ENCODE peak calls at places on chromosomes 16 and 17, in eight cellular contexts. One of them, this sample, is unnamed.
A peak's percentile ranks its signal among the peaks of the same experiment; 100 is the strongest.

GRCh38 chr16:569445-570254 is at the start of gene PIGQ:
- DNase-seq in mammary epithelial cell: peak; percentile 55
- DNase-seq in fibroblast of lung: peak; percentile 47
- DNase-seq in neural progenitor cell: peak; percentile 90
- DNase-seq in keratinocyte: no peak
- DNase-seq in GM23248: peak; percentile 82
- DNase-seq in GM12878: no peak
- DNase-seq in PC-3: peak; percentile 48
- DNase-seq in this sample: no peak

GRCh38 chr17:38338053-38338452 is 5.7 kb downstream of the GPR179 start:
- DNase-seq in mammary epithelial cell: no peak
- DNase-seq in fibroblast of lung: no peak
- DNase-seq in neural progenitor cell: no peak
- DNase-seq in keratinocyte: no peak
- DNase-seq in GM23248: no peak
- DNase-seq in GM12878: no peak
- DNase-seq in PC-3: no peak
- DNase-seq in this sample: no peak

GRCh38 chr17:42087042-42087701 is 11.1 kb downstream of the ZNF385C start:
- DNase-seq in mammary epithelial cell: no peak
- DNase-seq in fibroblast of lung: no peak
- DNase-seq in neural progenitor cell: no peak
- DNase-seq in keratinocyte: no peak
- DNase-seq in GM23248: no peak
- DNase-seq in GM12878: no peak
- DNase-seq in PC-3: no peak
- DNase-seq in this sample: no peak

GRCh38 chr17:79364695-79365094 is 246.2 kb downstream of the RBFOX3 start:
- DNase-seq in mammary epithelial cell: no peak
- DNase-seq in fibroblast of lung: no peak
- DNase-seq in neural progenitor cell: no peak
- DNase-seq in keratinocyte: no peak
- DNase-seq in GM23248: no peak
- DNase-seq in GM12878: no peak
- DNase-seq in PC-3: no peak
- DNase-seq in this sample: no peak

GRCh38 chr16:27867122-27868110 is 196.1 kb downstream of the GSG1L start:
- DNase-seq in mammary epithelial cell: peak; percentile 68
- DNase-seq in fibroblast of lung: peak; percentile 61
- DNase-seq in neural progenitor cell: peak; percentile 88
- DNase-seq in keratinocyte: peak; percentile 11
- DNase-seq in GM23248: peak; percentile 85
- DNase-seq in GM12878: no peak
- DNase-seq in PC-3: peak; percentile 75
- DNase-seq in this sample: peak; percentile 2

GRCh38 chr17:30095507-30096244 is 20.9 kb upstream of the NSRP1 start:
- DNase-seq in mammary epithelial cell: peak; percentile 64
- DNase-seq in fibroblast of lung: peak; percentile 79
- DNase-seq in neural progenitor cell: peak; percentile 64
- DNase-seq in keratinocyte: no peak
- DNase-seq in GM23248: peak; percentile 89
- DNase-seq in GM12878: peak; percentile 36
- DNase-seq in PC-3: peak; percentile 74
- DNase-seq in this sample: no peak

GRCh38 chr17:8072339-8072726 is 15.2 kb downstream of the ALOX12B start:
- DNase-seq in mammary epithelial cell: no peak
- DNase-seq in fibroblast of lung: no peak
- DNase-seq in neural progenitor cell: peak; percentile 60
- DNase-seq in keratinocyte: no peak
- DNase-seq in GM23248: no peak
- DNase-seq in GM12878: no peak
- DNase-seq in PC-3: no peak
- DNase-seq in this sample: no peak

GRCh38 chr17:77456271-77456950 is 315.6 kb downstream of the SEC14L1 start:
- DNase-seq in mammary epithelial cell: no peak
- DNase-seq in fibroblast of lung: no peak
- DNase-seq in neural progenitor cell: no peak
- DNase-seq in keratinocyte: no peak
- DNase-seq in GM23248: no peak
- DNase-seq in GM12878: no peak
- DNase-seq in PC-3: no peak
- DNase-seq in this sample: no peak

GRCh38 chr16:85762970-85763369 is 12.1 kb upstream of the C16orf74 start:
- DNase-seq in mammary epithelial cell: no peak
- DNase-seq in fibroblast of lung: no peak
- DNase-seq in neural progenitor cell: no peak
- DNase-seq in keratinocyte: no peak
- DNase-seq in GM23248: no peak
- DNase-seq in GM12878: no peak
- DNase-seq in PC-3: no peak
- DNase-seq in this sample: no peak

GRCh38 chr17:4605826-4606225 is 21.5 kb downstream of the SMTNL2 start:
- DNase-seq in mammary epithelial cell: no peak
- DNase-seq in fibroblast of lung: peak; percentile 34
- DNase-seq in neural progenitor cell: no peak
- DNase-seq in keratinocyte: no peak
- DNase-seq in GM23248: no peak
- DNase-seq in GM12878: no peak
- DNase-seq in PC-3: no peak
- DNase-seq in this sample: no peak
- H3K9ac ChIP-seq in mammary epithelial cell: no peak overlapping the region
- H3K9ac ChIP-seq in fibroblast of lung: no peak overlapping the region
- H3K9ac ChIP-seq in neural progenitor cell: no peak overlapping the region
- H3K9ac ChIP-seq in keratinocyte: no peak overlapping the region
- H3K9ac ChIP-seq in GM23248: no peak overlapping the region
- H3K9ac ChIP-seq in GM12878: no peak overlapping the region
- H3K9ac ChIP-seq in PC-3: no peak overlapping the region
- H3K9ac ChIP-seq in this sample: no peak overlapping the region

DNA sequence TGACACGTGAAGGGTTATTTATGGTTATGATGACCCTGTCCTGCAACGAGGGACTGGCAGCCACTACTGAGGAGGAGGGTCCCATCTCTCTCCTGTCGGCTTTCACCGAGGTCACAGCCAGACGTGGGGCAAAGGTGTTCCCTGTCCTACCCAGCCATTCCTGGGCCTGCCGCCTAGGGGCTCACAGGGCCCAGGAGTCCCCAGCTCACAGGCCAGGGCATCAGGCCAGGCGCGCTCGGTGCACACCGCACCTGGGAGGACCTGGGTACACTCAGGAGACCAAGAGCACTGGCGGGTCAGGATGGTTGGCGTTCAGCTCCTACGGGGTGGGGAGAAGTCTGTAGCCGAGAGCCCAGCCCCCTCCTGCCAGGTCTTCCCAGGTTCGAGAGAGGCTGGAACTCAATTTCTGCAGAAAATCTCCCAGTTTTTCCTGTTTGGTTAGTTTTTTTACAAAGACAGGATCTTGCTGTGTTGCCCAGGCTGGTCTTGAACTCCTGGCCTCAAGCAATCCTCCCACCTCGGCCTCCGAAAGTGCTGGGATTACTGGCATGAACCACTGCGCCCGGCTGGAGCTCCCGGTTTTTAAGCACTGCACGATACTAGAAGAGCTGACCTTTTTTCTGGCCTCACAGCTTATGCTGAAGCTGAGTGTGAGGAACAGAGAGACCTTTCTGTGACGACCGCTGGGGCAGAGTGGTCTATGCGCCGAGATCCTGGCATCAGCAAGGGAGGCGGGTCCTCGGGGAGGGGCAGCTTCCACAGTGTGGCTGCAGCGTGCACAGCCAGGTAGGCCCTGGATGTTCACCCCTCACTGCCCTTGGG is 7.7 kb downstream of the CYBC1 start:
- DNase-seq in mammary epithelial cell: no peak
- DNase-seq in fibroblast of lung: no peak
- DNase-seq in neural progenitor cell: no peak
- DNase-seq in keratinocyte: no peak
- DNase-seq in GM23248: no peak
- DNase-seq in GM12878: no peak
- DNase-seq in PC-3: no peak
- DNase-seq in this sample: no peak
- TF ChIP-seq EZH2 in mammary epithelial cell: no peak
- TF ChIP-seq EZH2 in fibroblast of lung: no peak
- TF ChIP-seq EZH2 in neural progenitor cell: no peak
- TF ChIP-seq EZH2 in keratinocyte: no peak
- TF ChIP-seq EZH2 in GM23248: no peak
- TF ChIP-seq EZH2 in GM12878: no peak
- TF ChIP-seq EZH2 in PC-3: no peak
- TF ChIP-seq EZH2 in this sample: no peak

GRCh38 chr16:25065899-25066298 is 45.6 kb upstream of the LCMT1 start:
- DNase-seq in mammary epithelial cell: no peak
- DNase-seq in fibroblast of lung: no peak
- DNase-seq in neural progenitor cell: no peak
- DNase-seq in keratinocyte: no peak
- DNase-seq in GM23248: no peak
- DNase-seq in GM12878: no peak
- DNase-seq in PC-3: no peak
- DNase-seq in this sample: no peak
- H3K9ac ChIP-seq in mammary epithelial cell: no peak overlapping the region
- H3K9ac ChIP-seq in fibroblast of lung: no peak overlapping the region
- H3K9ac ChIP-seq in neural progenitor cell: no peak overlapping the region
- H3K9ac ChIP-seq in keratinocyte: no peak overlapping the region
- H3K9ac ChIP-seq in GM23248: no peak overlapping the region
- H3K9ac ChIP-seq in GM12878: no peak overlapping the region
- H3K9ac ChIP-seq in PC-3: no peak overlapping the region
- H3K9ac ChIP-seq in this sample: no peak overlapping the region

GRCh38 chr17:2056221-2057129 is 1.6 kb downstream of the HIC1 start:
- DNase-seq in mammary epithelial cell: no peak
- DNase-seq in fibroblast of lung: peak; percentile 74
- DNase-seq in neural progenitor cell: peak; percentile 71
- DNase-seq in keratinocyte: no peak
- DNase-seq in GM23248: peak; percentile 71
- DNase-seq in GM12878: no peak
- DNase-seq in PC-3: no peak
- DNase-seq in this sample: no peak

GRCh38 chr17:2058521-2059124 is 3.7 kb downstream of the HIC1 start:
- DNase-seq in mammary epithelial cell: no peak
- DNase-seq in fibroblast of lung: peak; percentile 81
- DNase-seq in neural progenitor cell: no peak
- DNase-seq in keratinocyte: no peak
- DNase-seq in GM23248: peak; percentile 50
- DNase-seq in GM12878: no peak
- DNase-seq in PC-3: no peak
- DNase-seq in this sample: no peak

GRCh38 chr17:2057130-2057713 is 2.3 kb downstream of the HIC1 start:
- DNase-seq in mammary epithelial cell: no peak
- DNase-seq in fibroblast of lung: peak; percentile 35
- DNase-seq in neural progenitor cell: peak; percentile 73
- DNase-seq in keratinocyte: no peak
- DNase-seq in GM23248: no peak
- DNase-seq in GM12878: no peak
- DNase-seq in PC-3: no peak
- DNase-seq in this sample: no peak

GRCh38 chr17:2059125-2059836 is 4.4 kb downstream of the HIC1 start:
- DNase-seq in mammary epithelial cell: no peak
- DNase-seq in fibroblast of lung: no peak
- DNase-seq in neural progenitor cell: no peak
- DNase-seq in keratinocyte: no peak
- DNase-seq in GM23248: no peak
- DNase-seq in GM12878: no peak
- DNase-seq in PC-3: no peak
- DNase-seq in this sample: no peak

GRCh38 chr17:2057714-2058520 is 3.0 kb downstream of the HIC1 start:
- DNase-seq in mammary epithelial cell: no peak
- DNase-seq in fibroblast of lung: peak; percentile 51
- DNase-seq in neural progenitor cell: no peak
- DNase-seq in keratinocyte: no peak
- DNase-seq in GM23248: no peak
- DNase-seq in GM12878: no peak
- DNase-seq in PC-3: no peak
- DNase-seq in this sample: no peak
- TF ChIP-seq EZH2 in mammary epithelial cell: no peak
- TF ChIP-seq EZH2 in fibroblast of lung: no peak
- TF ChIP-seq EZH2 in neural progenitor cell: peak; percentile 87
- TF ChIP-seq EZH2 in keratinocyte: no peak
- TF ChIP-seq EZH2 in GM23248: no peak
- TF ChIP-seq EZH2 in GM12878: no peak
- TF ChIP-seq EZH2 in PC-3: no peak
- TF ChIP-seq EZH2 in this sample: no peak

GRCh38 chr17:58091024-58091567 is 7.9 kb downstream of the DYNLL2 start:
- DNase-seq in mammary epithelial cell: no peak
- DNase-seq in fibroblast of lung: no peak
- DNase-seq in neural progenitor cell: no peak
- DNase-seq in keratinocyte: no peak
- DNase-seq in GM23248: no peak
- DNase-seq in GM12878: no peak
- DNase-seq in PC-3: no peak
- DNase-seq in this sample: no peak
- H3K9ac ChIP-seq in mammary epithelial cell: no peak overlapping the region
- H3K9ac ChIP-seq in fibroblast of lung: no peak overlapping the region
- H3K9ac ChIP-seq in neural progenitor cell: no peak overlapping the region
- H3K9ac ChIP-seq in keratinocyte: no peak overlapping the region
- H3K9ac ChIP-seq in GM23248: no peak overlapping the region
- H3K9ac ChIP-seq in GM12878: no peak overlapping the region
- H3K9ac ChIP-seq in PC-3: no peak overlapping the region
- H3K9ac ChIP-seq in this sample: no peak overlapping the region

GRCh38 chr16:23185661-23186060 is 3.1 kb downstream of the SCNN1G start:
- DNase-seq in mammary epithelial cell: no peak
- DNase-seq in fibroblast of lung: no peak
- DNase-seq in neural progenitor cell: no peak
- DNase-seq in keratinocyte: no peak
- DNase-seq in GM23248: no peak
- DNase-seq in GM12878: no peak
- DNase-seq in PC-3: no peak
- DNase-seq in this sample: no peak

GRCh38 chr16:23182675-23183485 is at the start of gene SCNN1G:
- DNase-seq in mammary epithelial cell: peak; percentile 12
- DNase-seq in fibroblast of lung: no peak
- DNase-seq in neural progenitor cell: peak; percentile 55
- DNase-seq in keratinocyte: no peak
- DNase-seq in GM23248: peak; percentile 14
- DNase-seq in GM12878: no peak
- DNase-seq in PC-3: no peak
- DNase-seq in this sample: no peak

GRCh38 chr16:23181506-23181905 is 1.0 kb upstream of the SCNN1G start:
- DNase-seq in mammary epithelial cell: no peak
- DNase-seq in fibroblast of lung: no peak
- DNase-seq in neural progenitor cell: no peak
- DNase-seq in keratinocyte: no peak
- DNase-seq in GM23248: no peak
- DNase-seq in GM12878: no peak
- DNase-seq in PC-3: no peak
- DNase-seq in this sample: no peak

GRCh38 chr16:23182206-23182674 is 305 bp upstream of the SCNN1G start:
- DNase-seq in mammary epithelial cell: peak; percentile 88
- DNase-seq in fibroblast of lung: peak; percentile 56
- DNase-seq in neural progenitor cell: peak; percentile 89
- DNase-seq in keratinocyte: peak; percentile 42
- DNase-seq in GM23248: peak; percentile 80
- DNase-seq in GM12878: peak; percentile 23
- DNase-seq in PC-3: peak; percentile 88
- DNase-seq in this sample: no peak

GRCh38 chr16:23183486-23183862 is 929 bp downstream of the SCNN1G start:
- DNase-seq in mammary epithelial cell: no peak
- DNase-seq in fibroblast of lung: no peak
- DNase-seq in neural progenitor cell: no peak
- DNase-seq in keratinocyte: no peak
- DNase-seq in GM23248: no peak
- DNase-seq in GM12878: no peak
- DNase-seq in PC-3: no peak
- DNase-seq in this sample: no peak
- TF ChIP-seq EZH2 in mammary epithelial cell: no peak
- TF ChIP-seq EZH2 in fibroblast of lung: no peak
- TF ChIP-seq EZH2 in neural progenitor cell: no peak
- TF ChIP-seq EZH2 in keratinocyte: no peak
- TF ChIP-seq EZH2 in GM23248: no peak
- TF ChIP-seq EZH2 in GM12878: no peak
- TF ChIP-seq EZH2 in PC-3: no peak
- TF ChIP-seq EZH2 in this sample: no peak

This sample was measured in SK-N-MC.